ENCODE peak calls at places on chromosomes 5 and 9, in five cellular contexts. T, W, Z, P and L are unnamed samples.

GRCh38 chr5:5278201-5278814 is 138.2 kb downstream of the ADAMTS16 start:
- DNase-seq in W (no peak), Z (no peak), T (no peak), P (no peak), L (no peak)

GRCh38 chr5:65948115-65948772 is 21.9 kb downstream of the ERBIN start:
- DNase-seq in W (no peak), P (no peak), T (no peak), Z (no peak), L (no peak)

GRCh38 chr5:14753292-14753691 is 88.8 kb downstream of the OTULIN start:
- DNase-seq in P (no peak), W (peak; percentile 81), T (no peak), Z (no peak), L (no peak)

GRCh38 chr5:87231037-87231808 is 36.5 kb upstream of the RASA1 start:
- DNase-seq in T (peak; percentile 83), W (no peak), Z (no peak), P (no peak), L (no peak)

GRCh38 chr9:117035546-117035945 is 348.4 kb downstream of the TRIM32 start:
- DNase-seq in T (no peak), Z (no peak), W (no peak), P (no peak), L (no peak)

GRCh38 chr5:58462623-58463230 is 2.8 kb upstream of the PLK2 start:
- DNase-seq in P (peak; percentile 16), W (peak; percentile 65), T (no peak), Z (no peak), L (peak; percentile 60)

GRCh38 chr5:118791986-118792734 is 196.2 kb downstream of the DTWD2 start:
- DNase-seq in Z (peak; percentile 2), T (peak; percentile 36), W (peak; percentile 54), P (peak; percentile 44), L (peak; percentile 86)

GRCh38 chr5:74519161-74519571 is 121.4 kb downstream of the ENC1 start:
- DNase-seq in W (no peak), Z (no peak), T (no peak), P (no peak), L (peak; percentile 34)

GRCh38 chr5:172452398-172453205 is 1.7 kb downstream of the SH3PXD2B start:
- DNase-seq in T (no peak), Z (no peak), W (no peak), P (no peak), L (no peak)

GRCh38 chr5:74143724-74144330 is 496.7 kb downstream of the ENC1 start:
- DNase-seq in W (no peak), P (peak; percentile 39), Z (no peak), T (no peak), L (no peak)

GRCh38 chr5:6342689-6343315 is 35.5 kb downstream of the MED10 start:
- DNase-seq in P (no peak), Z (no peak), T (no peak), W (no peak), L (no peak)

GRCh38 chr5:40499514-40500273 is 180.0 kb upstream of the PTGER4 start:
- DNase-seq in W (no peak), T (no peak), Z (no peak), P (no peak), L (no peak)

GRCh38 chr5:140628711-140629110 is 4.3 kb downstream of the CD14 start:
- DNase-seq in Z (no peak), P (no peak), W (no peak), T (no peak), L (no peak)

GRCh38 chr5:57313716-57314115 is 139.9 kb downstream of the GPBP1 start:
- DNase-seq in P (no peak), Z (no peak), W (no peak), T (no peak), L (no peak)

GRCh38 chr9:108443741-108444140 is 412.0 kb downstream of the ACTL7B start:
- DNase-seq in Z (no peak), T (no peak), W (peak; percentile 35), P (no peak), L (no peak)

GRCh38 chr5:33761139-33761538 is 130.7 kb downstream of the ADAMTS12 start:
- DNase-seq in W (no peak), P (no peak), Z (no peak), T (no peak), L (peak; percentile 64)

GRCh38 chr5:32258406-32258805 is 54.3 kb downstream of the MTMR12 start:
- DNase-seq in Z (no peak), W (no peak), P (no peak), T (no peak), L (no peak)

GRCh38 chr9:120402741-120403542 is 177.0 kb downstream of the CDK5RAP2 start:
- DNase-seq in Z (no peak), T (no peak), P (peak; percentile 54), W (no peak), L (no peak)

GRCh38 chr9:110049699-110050450 is 158.1 kb downstream of the C9orf152 start:
- DNase-seq in Z (no peak), T (no peak), W (no peak), P (no peak), L (peak; percentile 69)

GRCh38 chr5:95723632-95724369 is 7.3 kb upstream of the RHOBTB3 start:
- DNase-seq in Z (no peak), W (no peak), P (peak; percentile 39), T (no peak), L (peak; percentile 28)

GRCh38 chr5:43429016-43429415 is 16.8 kb upstream of the CCL28 start:
- DNase-seq in P (no peak), Z (no peak), T (no peak), W (no peak), L (no peak)

GRCh38 chr9:35618854-35619799 is 914 bp upstream of the CD72 start:
- DNase-seq in Z (no peak), W (no peak), T (peak; percentile 74), P (no peak), L (no peak)

GRCh38 chr5:127367912-127368468 is 77.4 kb downstream of the MEGF10 start:
- DNase-seq in Z (no peak), P (no peak), T (no peak), W (no peak), L (no peak)

GRCh38 chr9:114507726-114508125 is 2.5 kb upstream of the WHRN start:
- DNase-seq in P (no peak), T (no peak), W (peak; percentile 24), Z (no peak), L (peak; percentile 49)

GRCh38 chr5:72347801-72348305 is 27.7 kb downstream of the PTCD2 start:
- DNase-seq in W (no peak), Z (no peak), T (no peak), P (no peak), L (no peak)

GRCh38 chr5:84378420-84378819 is 6.3 kb downstream of the EDIL3 start:
- DNase-seq in Z (no peak), W (no peak), T (no peak), P (no peak), L (no peak)

GRCh38 chr5:128199104-128199503 is 115.5 kb downstream of the SLC12A2 start:
- DNase-seq in Z (no peak), W (no peak), P (no peak), T (no peak), L (no peak)

GRCh38 chr9:83630938-83631457 is 8.1 kb downstream of the IDNK start:
- DNase-seq in T (no peak), Z (no peak), P (no peak), W (no peak), L (peak; percentile 85)

GRCh38 chr5:150473673-150474358 is 24.3 kb upstream of the RPS14 start:
- DNase-seq in Z (peak; percentile 82), W (peak; percentile 45), T (no peak), P (no peak), L (peak; percentile 96)

GRCh38 chr9:136050706-136051567 is 44.2 kb downstream of the NACC2 start:
- DNase-seq in Z (no peak), W (peak; percentile 9), T (no peak), P (no peak), L (peak; percentile 50)
- TF ChIP-seq EZH2 in Z (peak; percentile 5), W (no peak), T (no peak), P (no peak), L (no peak)

GRCh38 chr9:136171801-136172411 is 33.0 kb downstream of the LHX3 start:
- DNase-seq in P (no peak), T (no peak), W (no peak), Z (no peak), L (no peak)

GRCh38 chr9:136169495-136169894 is 35.4 kb downstream of the LHX3 start:
- DNase-seq in Z (no peak), P (no peak), T (no peak), W (peak; percentile 67), L (no peak)

GRCh38 chr9:136172412-136173079 is 32.4 kb downstream of the LHX3 start:
- DNase-seq in W (no peak), T (no peak), Z (no peak), P (no peak), L (peak; percentile 43)

GRCh38 chr9:136170291-136170901 is 34.5 kb downstream of the LHX3 start:
- DNase-seq in T (no peak), Z (no peak), P (peak; percentile 81), W (no peak), L (peak; percentile 77)

GRCh38 chr9:136171009-136171800 is 33.7 kb downstream of the LHX3 start:
- DNase-seq in W (peak; percentile 76), P (no peak), Z (peak; percentile 47), T (no peak), L (peak; percentile 87)
- TF ChIP-seq CREB1 in W (no peak), P (no peak), Z (no peak), T (no peak), L (no peak)

GRCh38 chr9:38144421-38144820 is 75.4 kb upstream of the SHB start:
- DNase-seq in Z (no peak), W (no peak), P (no peak), T (no peak), L (no peak)
- H2AFZ ChIP-seq in Z (no peak overlapping the region), W (no peak overlapping the region), P (no peak overlapping the region), T (no peak overlapping the region), L (no peak overlapping the region)

DNA sequence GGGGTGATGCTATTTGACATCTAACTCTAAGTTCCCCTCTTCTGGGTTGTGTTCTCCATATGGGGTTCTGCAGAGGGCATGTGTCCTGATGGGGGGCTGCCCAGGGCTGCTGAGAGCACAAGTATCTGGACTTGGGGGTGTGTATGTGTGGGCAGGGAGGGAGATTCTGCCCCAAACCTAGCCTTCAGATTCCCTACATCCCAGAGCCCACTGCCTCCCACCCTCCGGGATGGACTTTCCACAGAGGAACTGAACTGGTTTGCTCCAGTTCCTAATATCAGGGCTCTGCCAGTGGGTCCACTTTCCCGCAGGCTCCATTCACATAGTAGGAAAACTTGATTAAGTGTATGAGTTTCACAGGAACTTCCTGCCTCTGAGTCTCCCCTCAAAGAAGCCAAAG is 16.4 kb upstream of the TIFAB start:
- DNase-seq in W (no peak), Z (no peak), P (no peak), T (no peak), L (no peak)
- TF ChIP-seq EZH2 in W (no peak), Z (no peak), P (no peak), T (no peak), L (no peak)

GRCh38 chr5:36739751-36740221 is 133.4 kb downstream of the SLC1A3 start:
- DNase-seq in P (peak; percentile 83), T (no peak), W (peak; percentile 39), Z (peak; percentile 68), L (peak; percentile 89)

GRCh38 chr5:36744678-36745659 is 131.6 kb upstream of the NIPBL start:
- DNase-seq in Z (peak; percentile 85), T (no peak), P (peak; percentile 61), W (peak; percentile 54), L (peak; percentile 98)

GRCh38 chr5:36744041-36744677 is 132.4 kb upstream of the NIPBL start:
- DNase-seq in P (peak; percentile 33), Z (no peak), T (no peak), W (no peak), L (no peak)

GRCh38 chr5:36741138-36741537 is 134.7 kb downstream of the SLC1A3 start:
- DNase-seq in W (no peak), Z (no peak), P (no peak), T (no peak), L (no peak)

GRCh38 chr5:36740259-36740898 is 134.0 kb downstream of the SLC1A3 start:
- DNase-seq in T (no peak), W (no peak), Z (no peak), P (no peak), L (no peak)
- TF ChIP-seq CREB1 in T (no peak), W (no peak), Z (no peak), P (no peak), L (no peak)